ENCODE peak calls at places on chromosomes 7 and 10, in eight cellular contexts. I, M, T, R, G, O, X and L are unnamed samples.

GRCh38 chr7:104857458-104858425 is 156.3 kb upstream of the KMT2E start:
- DNase-seq in I (no peak), M (no peak), T (peak; percentile 37), R (no peak), G (no peak), O (no peak), X (no peak), L (no peak)

GRCh38 chr7:47526466-47526865 is 55.4 kb downstream of the TNS3 start:
- DNase-seq in I (peak; percentile 46), M (no peak), T (no peak), R (no peak), G (no peak), O (no peak), X (peak; percentile 95), L (no peak)

GRCh38 chr10:47438857-47439474 is 44.9 kb downstream of the ANXA8 start:
- DNase-seq in I (peak; percentile 31), M (no peak), T (peak; percentile 42), R (no peak), G (no peak), O (peak; percentile 66), X (peak; percentile 81), L (no peak)

GRCh38 chr10:651700-652099 is 37.8 kb downstream of the DIP2C start:
- DNase-seq in I (no peak), M (no peak), T (no peak), R (no peak), G (no peak), O (no peak), X (no peak), L (no peak)

GRCh38 chr10:117004627-117005453 is at the start of gene SHTN1:
- DNase-seq in I (peak; percentile 79), M (peak; percentile 93), T (peak; percentile 80), R (no peak), G (no peak), O (peak; percentile 4), X (peak; percentile 97), L (peak; percentile 61)

GRCh38 chr7:31083205-31083801 is 31.2 kb downstream of the ADCYAP1R1 start:
- DNase-seq in I (no peak), M (no peak), T (no peak), R (no peak), G (no peak), O (no peak), X (no peak), L (no peak)

GRCh38 chr7:147411011-147411614 is 1179.5 kb upstream of the C7orf33 start:
- DNase-seq in I (no peak), M (no peak), T (no peak), R (no peak), G (no peak), O (no peak), X (no peak), L (no peak)

GRCh38 chr10:3588346-3588745 is 196.7 kb downstream of the KLF6 start:
- DNase-seq in I (no peak), M (no peak), T (no peak), R (no peak), G (no peak), O (no peak), X (no peak), L (no peak)

GRCh38 chr10:103510046-103510685 is 16.7 kb downstream of the NEURL1 start:
- DNase-seq in I (no peak), M (no peak), T (no peak), R (no peak), G (no peak), O (no peak), X (no peak), L (no peak)

GRCh38 chr10:14123066-14123465 is 207.7 kb downstream of the FRMD4A start:
- DNase-seq in I (no peak), M (no peak), T (no peak), R (no peak), G (no peak), O (no peak), X (no peak), L (no peak)

GRCh38 chr10:58237014-58237830 is 30.5 kb downstream of the IPMK start:
- DNase-seq in I (no peak), M (no peak), T (peak; percentile 15), R (no peak), G (no peak), O (peak; percentile 52), X (no peak), L (no peak)

GRCh38 chr7:27999829-28000228 is 180.8 kb downstream of the JAZF1 start:
- DNase-seq in I (no peak), M (no peak), T (no peak), R (no peak), G (no peak), O (no peak), X (no peak), L (no peak)

GRCh38 chr10:50788951-50789904 is 49.5 kb downstream of the ASAH2B start:
- DNase-seq in I (no peak), M (peak; percentile 8), T (peak; percentile 80), R (no peak), G (no peak), O (peak; percentile 42), X (peak; percentile 28), L (no peak)